ENCODE peak calls at places on chromosomes 16 and 17, in ten cellular contexts. P is A549, B is ovary, T is AG09309, A is endodermal cell, U is mucosa of descending colon, Q is fibroblast of lung, F is H1, L is activated B cell treated with CpG ODN at 0.5 μM for 24 hours, J is GM23338. Z is an unnamed sample.

GRCh38 chr16:64730261-64730660 is 391.6 kb downstream of the CDH11 start:
- DNase-seq in Q (peak), A (no peak), U (no peak), B (no peak), J (no peak), F (no peak), T (no peak), P (no peak), L (no peak), Z (no peak)

GRCh38 chr17:77346765-77347164 is 206.0 kb downstream of the SEC14L1 start:
- DNase-seq in F (no peak), A (no peak), B (no peak), T (no peak), U (no peak), Q (no peak), J (no peak), L (no peak), P (no peak), Z (no peak)

GRCh38 chr16:88479795-88480760 is 27.0 kb downstream of the ZFPM1 start:
- DNase-seq in A (no peak), P (no peak), T (no peak), L (peak), B (no peak), U (no peak), F (no peak), J (no peak), Q (no peak), Z (no peak)

GRCh38 chr17:75138519-75138918 is 7.0 kb upstream of the NT5C start:
- DNase-seq in L (no peak), J (no peak), B (no peak), U (no peak), P (no peak), Q (no peak), F (no peak), T (no peak), A (no peak), Z (no peak)

GRCh38 chr17:39591958-39592954 is 15.5 kb downstream of the NEUROD2 start:
- DNase-seq in Q (peak), J (peak), L (no peak), P (no peak), F (no peak), T (no peak), B (no peak), A (peak), U (no peak), Z (no peak)

GRCh38 chr17:17146791-17147406 is 59.2 kb downstream of the PLD6 start:
- DNase-seq in J (peak), L (no peak), A (peak), U (no peak), B (no peak), T (no peak), F (no peak), P (peak), Q (peak), Z (no peak)

GRCh38 chr16:11744075-11744470 is 1.4 kb upstream of the TXNDC11 start:
- DNase-seq in J (no peak), L (no peak), Q (no peak), U (no peak), T (no peak), B (no peak), P (no peak), F (no peak), A (no peak), Z (no peak)

GRCh38 chr17:61225178-61225577 is 174.5 kb upstream of the TBX2 start:
- DNase-seq in Q (no peak), F (no peak), P (no peak), U (no peak), T (no peak), B (no peak), J (no peak), L (no peak), A (no peak), Z (no peak)

GRCh38 chr17:83182620-83183063 is 103.2 kb downstream of the METRNL start:
- DNase-seq in Q (no peak), A (peak), P (no peak), T (no peak), L (no peak), F (no peak), B (no peak), U (peak), J (no peak), Z (no peak)

GRCh38 chr17:76276461-76277299 is 11.5 kb downstream of the UBALD2 start:
- DNase-seq in F (no peak), B (no peak), J (no peak), P (no peak), U (no peak), A (no peak), L (no peak), Q (peak), T (peak), Z (no peak)

GRCh38 chr16:21952040-21952792 is 945 bp upstream of the UQCRC2 start:
- DNase-seq in A (peak), U (peak), B (peak), Q (peak), T (no peak), F (no peak), L (peak), P (peak), J (peak), Z (peak)

GRCh38 chr17:49756805-49757496 is 7.0 kb downstream of the FAM117A start:
- DNase-seq in F (no peak), J (no peak), Q (no peak), L (no peak), B (no peak), A (no peak), P (no peak), U (no peak), T (no peak), Z (no peak)

GRCh38 chr17:77905766-77906165 is 52.7 kb upstream of the TNRC6C start:
- DNase-seq in F (no peak), U (no peak), B (no peak), Q (no peak), J (no peak), L (no peak), T (no peak), P (no peak), A (no peak), Z (no peak)

GRCh38 chr16:66935319-66936011 is at the start of gene CES2:
- DNase-seq in U (peak), F (no peak), A (peak), L (no peak), P (no peak), T (peak), Q (peak), B (no peak), J (peak), Z (no peak)

GRCh38 chr17:65537845-65538678 is 23.4 kb downstream of the AXIN2 start:
- DNase-seq in F (no peak), U (no peak), J (no peak), Q (no peak), P (no peak), B (no peak), A (no peak), T (no peak), L (no peak), Z (no peak)

GRCh38 chr17:31857920-31858646 is 961 bp downstream of the COPRS start:
- DNase-seq in F (no peak), L (no peak), J (no peak), B (no peak), T (no peak), Q (peak), A (peak), P (no peak), U (no peak), Z (no peak)

GRCh38 chr16:71894921-71895678 is at the start of gene IST1:
- DNase-seq in U (peak), P (peak), B (peak), F (peak), Q (peak), A (peak), J (peak), T (peak), L (peak), Z (peak)
- TF ChIP-seq CTCF in U (no peak), P (no peak), B (no peak), F (no peak), Q (no peak), A (no peak), J (no peak), T (no peak), L (no peak), Z (no peak)

DNA sequence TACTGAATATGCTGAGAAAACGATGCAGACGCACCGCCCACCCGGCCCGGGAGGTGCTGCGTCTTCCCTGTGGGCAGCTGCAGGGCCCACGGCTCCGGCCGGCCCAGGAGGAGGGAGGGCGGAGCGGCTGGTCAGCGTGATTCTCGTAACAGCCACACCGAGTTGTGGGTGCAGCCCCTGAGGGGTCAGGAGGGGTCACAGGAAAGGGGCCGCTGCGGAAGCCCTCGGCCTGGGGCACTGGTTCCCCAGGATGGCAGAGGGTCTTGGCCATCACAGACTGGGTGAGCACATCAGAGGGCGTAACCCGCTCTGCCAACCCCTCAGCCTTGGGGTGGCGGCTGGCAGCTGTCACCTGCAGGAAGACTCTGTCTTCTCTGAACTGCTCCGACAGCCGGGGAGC is 87.6 kb upstream of the CHMP6 start:
- DNase-seq in U (no peak), B (no peak), A (no peak), J (no peak), L (no peak), Q (no peak), F (no peak), T (no peak), P (no peak), Z (no peak)
- TF ChIP-seq CTCF in U (no peak), B (no peak), A (no peak), J (no peak), L (no peak), Q (no peak), F (no peak), T (no peak), P (no peak), Z (no peak)

GRCh38 chr17:33551075-33551474 is 258.0 kb upstream of the ASIC2 start:
- DNase-seq in T (no peak), B (no peak), Q (no peak), J (no peak), P (no peak), A (no peak), L (no peak), U (no peak), F (no peak), Z (no peak)
- TF ChIP-seq CTCF in T (no peak), B (no peak), Q (no peak), J (no peak), P (no peak), A (no peak), L (no peak), U (no peak), F (no peak), Z (no peak)

GRCh38 chr17:6415616-6416015 is 19.3 kb downstream of the AIPL1 start:
- DNase-seq in B (no peak), L (no peak), F (no peak), J (no peak), U (no peak), Q (no peak), T (no peak), A (no peak), P (no peak), Z (no peak)

GRCh38 chr17:6422654-6423241 is 12.2 kb downstream of the AIPL1 start:
- DNase-seq in L (no peak), B (no peak), P (no peak), F (no peak), T (no peak), A (peak), J (peak), Q (no peak), U (no peak), Z (no peak)

GRCh38 chr17:6421700-6422604 is 13.0 kb downstream of the AIPL1 start:
- DNase-seq in A (peak), Q (peak), T (no peak), B (peak), J (peak), L (peak), P (peak), U (peak), F (peak), Z (peak)

GRCh38 chr17:6423931-6424330 is 11.0 kb downstream of the AIPL1 start:
- DNase-seq in J (no peak), B (no peak), L (no peak), T (no peak), U (no peak), A (no peak), Q (no peak), P (no peak), F (no peak), Z (no peak)

DNA sequence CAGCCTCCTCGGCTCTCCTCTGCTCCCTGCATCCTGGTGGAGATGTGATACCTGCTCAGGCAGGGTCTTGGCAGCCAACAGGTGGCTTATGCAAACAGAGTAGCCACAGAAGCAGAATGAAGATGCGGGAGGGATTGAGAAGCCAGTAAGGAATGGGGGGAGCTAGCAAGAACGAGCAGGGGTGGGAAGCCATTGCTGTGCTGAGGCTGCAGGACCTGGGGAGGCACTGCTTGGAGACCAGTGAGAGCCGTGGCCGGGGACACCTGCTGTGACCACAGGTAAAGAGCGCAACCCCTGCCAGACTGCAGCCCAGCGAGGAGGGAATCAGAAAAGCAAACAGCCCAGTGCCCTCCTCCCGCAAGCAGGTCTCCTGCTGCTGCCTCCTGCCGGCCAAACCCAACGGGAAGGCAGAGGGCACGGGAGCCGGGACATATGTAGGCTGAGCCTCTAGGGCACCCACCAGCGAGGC is 14.7 kb downstream of the AIPL1 start:
- DNase-seq in A (peak), L (no peak), P (peak), T (no peak), F (no peak), Q (peak), U (no peak), J (peak), B (no peak), Z (peak)
- TF ChIP-seq CTCF in A (peak), L (no peak), P (peak), T (peak), F (peak), Q (peak), U (no peak), J (peak), B (no peak), Z (peak)

Z was measured in glutamatergic neuron.